ENCODE peak calls at places on chromosomes 13 and 19, in nine cellular contexts. One of them, this sample, is unnamed.

GRCh38 chr19:35295792-35296462 is 4.0 kb downstream of the MAG start:
- DNase-seq in naive thymus-derived CD4-positive, alpha-beta T cell: peak; percentile 45
- DNase-seq in testis: no peak
- DNase-seq in right atrium auricular region: no peak
- DNase-seq in tibial nerve: no peak
- DNase-seq in neural progenitor cell: no peak
- DNase-seq in IMR-90: no peak
- DNase-seq in heart left ventricle: no peak
- DNase-seq in CD8-positive, alpha-beta memory T cell: peak; percentile 35
- DNase-seq in this sample: no peak

GRCh38 chr19:469833-470232 is 9.0 kb upstream of the SHC2 start:
- DNase-seq in IMR-90: no peak
- DNase-seq in naive thymus-derived CD4-positive, alpha-beta T cell: no peak
- DNase-seq in neural progenitor cell: no peak
- DNase-seq in heart left ventricle: no peak
- DNase-seq in right atrium auricular region: no peak
- DNase-seq in testis: no peak
- DNase-seq in CD8-positive, alpha-beta memory T cell: no peak
- DNase-seq in tibial nerve: no peak
- DNase-seq in this sample: no peak

GRCh38 chr19:56839665-56840451 is 668 bp downstream of the PEG3 start:
- DNase-seq in tibial nerve: peak; percentile 86
- DNase-seq in heart left ventricle: peak; percentile 94
- DNase-seq in testis: peak; percentile 98
- DNase-seq in naive thymus-derived CD4-positive, alpha-beta T cell: no peak
- DNase-seq in right atrium auricular region: peak; percentile 96
- DNase-seq in neural progenitor cell: no peak
- DNase-seq in CD8-positive, alpha-beta memory T cell: no peak
- DNase-seq in IMR-90: no peak
- DNase-seq in this sample: peak; percentile 68

GRCh38 chr13:113298001-113298945 is 1.2 kb downstream of the LAMP1 start:
- DNase-seq in CD8-positive, alpha-beta memory T cell: no peak
- DNase-seq in IMR-90: no peak
- DNase-seq in neural progenitor cell: no peak
- DNase-seq in right atrium auricular region: no peak
- DNase-seq in testis: peak; percentile 23
- DNase-seq in naive thymus-derived CD4-positive, alpha-beta T cell: no peak
- DNase-seq in tibial nerve: no peak
- DNase-seq in heart left ventricle: no peak
- DNase-seq in this sample: no peak

GRCh38 chr19:29662604-29663404 is 2.5 kb upstream of the PLEKHF1 start:
- DNase-seq in testis: peak; percentile 65
- DNase-seq in right atrium auricular region: peak; percentile 89
- DNase-seq in neural progenitor cell: no peak
- DNase-seq in naive thymus-derived CD4-positive, alpha-beta T cell: no peak
- DNase-seq in heart left ventricle: peak; percentile 68
- DNase-seq in IMR-90: peak; percentile 94
- DNase-seq in CD8-positive, alpha-beta memory T cell: no peak
- DNase-seq in tibial nerve: peak; percentile 46
- DNase-seq in this sample: peak; percentile 42

GRCh38 chr13:80504453-80504852 is 163.5 kb upstream of the SPRY2 start:
- DNase-seq in neural progenitor cell: no peak
- DNase-seq in testis: no peak
- DNase-seq in heart left ventricle: peak; percentile 12
- DNase-seq in CD8-positive, alpha-beta memory T cell: no peak
- DNase-seq in IMR-90: no peak
- DNase-seq in right atrium auricular region: no peak
- DNase-seq in tibial nerve: no peak
- DNase-seq in naive thymus-derived CD4-positive, alpha-beta T cell: no peak
- DNase-seq in this sample: no peak

GRCh38 chr19:18809149-18809978 is 18.3 kb upstream of the COMP start:
- DNase-seq in neural progenitor cell: no peak
- DNase-seq in testis: peak; percentile 41
- DNase-seq in naive thymus-derived CD4-positive, alpha-beta T cell: no peak
- DNase-seq in tibial nerve: peak; percentile 81
- DNase-seq in CD8-positive, alpha-beta memory T cell: no peak
- DNase-seq in heart left ventricle: no peak
- DNase-seq in right atrium auricular region: peak; percentile 92
- DNase-seq in IMR-90: peak; percentile 78
- DNase-seq in this sample: peak; percentile 38

GRCh38 chr19:35272122-35272715 is 3.5 kb downstream of the USF2 start:
- DNase-seq in heart left ventricle: no peak
- DNase-seq in testis: no peak
- DNase-seq in neural progenitor cell: no peak
- DNase-seq in naive thymus-derived CD4-positive, alpha-beta T cell: no peak
- DNase-seq in right atrium auricular region: no peak
- DNase-seq in IMR-90: no peak
- DNase-seq in CD8-positive, alpha-beta memory T cell: no peak
- DNase-seq in tibial nerve: no peak
- DNase-seq in this sample: peak; percentile 33

GRCh38 chr19:18441804-18442788 is 4.2 kb upstream of the ISYNA1 start:
- DNase-seq in testis: no peak
- DNase-seq in IMR-90: no peak
- DNase-seq in heart left ventricle: no peak
- DNase-seq in naive thymus-derived CD4-positive, alpha-beta T cell: no peak
- DNase-seq in right atrium auricular region: no peak
- DNase-seq in CD8-positive, alpha-beta memory T cell: no peak
- DNase-seq in tibial nerve: no peak
- DNase-seq in neural progenitor cell: no peak
- DNase-seq in this sample: no peak

GRCh38 chr13:36998624-36999041 is 507 bp downstream of the ALG5 start:
- DNase-seq in neural progenitor cell: peak; percentile 47
- DNase-seq in heart left ventricle: no peak
- DNase-seq in naive thymus-derived CD4-positive, alpha-beta T cell: peak; percentile 0
- DNase-seq in testis: peak; percentile 26
- DNase-seq in right atrium auricular region: no peak
- DNase-seq in IMR-90: no peak
- DNase-seq in tibial nerve: no peak
- DNase-seq in CD8-positive, alpha-beta memory T cell: no peak
- DNase-seq in this sample: peak; percentile 35

GRCh38 chr13:26561636-26562537 is 4.4 kb downstream of the WASF3 start:
- DNase-seq in neural progenitor cell: peak; percentile 73
- DNase-seq in right atrium auricular region: no peak
- DNase-seq in testis: no peak
- DNase-seq in heart left ventricle: no peak
- DNase-seq in naive thymus-derived CD4-positive, alpha-beta T cell: no peak
- DNase-seq in tibial nerve: no peak
- DNase-seq in IMR-90: peak; percentile 84
- DNase-seq in CD8-positive, alpha-beta memory T cell: no peak
- DNase-seq in this sample: no peak

GRCh38 chr13:43961909-43962308 is 82.2 kb downstream of the LACC1 start:
- DNase-seq in naive thymus-derived CD4-positive, alpha-beta T cell: no peak
- DNase-seq in neural progenitor cell: no peak
- DNase-seq in CD8-positive, alpha-beta memory T cell: no peak
- DNase-seq in tibial nerve: no peak
- DNase-seq in IMR-90: no peak
- DNase-seq in right atrium auricular region: no peak
- DNase-seq in heart left ventricle: no peak
- DNase-seq in testis: no peak
- DNase-seq in this sample: no peak

GRCh38 chr19:49362926-49363264 is 679 bp upstream of the TEAD2 start:
- DNase-seq in tibial nerve: peak; percentile 21
- DNase-seq in CD8-positive, alpha-beta memory T cell: peak; percentile 29
- DNase-seq in naive thymus-derived CD4-positive, alpha-beta T cell: peak; percentile 21
- DNase-seq in right atrium auricular region: no peak
- DNase-seq in heart left ventricle: peak; percentile 51
- DNase-seq in testis: no peak
- DNase-seq in IMR-90: peak; percentile 45
- DNase-seq in neural progenitor cell: no peak
- DNase-seq in this sample: peak; percentile 56

GRCh38 chr13:85935868-85936467 is 136.7 kb upstream of the SLITRK6 start:
- DNase-seq in right atrium auricular region: no peak
- DNase-seq in CD8-positive, alpha-beta memory T cell: no peak
- DNase-seq in naive thymus-derived CD4-positive, alpha-beta T cell: no peak
- DNase-seq in heart left ventricle: no peak
- DNase-seq in testis: no peak
- DNase-seq in IMR-90: no peak
- DNase-seq in tibial nerve: no peak
- DNase-seq in neural progenitor cell: no peak
- DNase-seq in this sample: no peak

GRCh38 chr19:12272980-12273901 is 21.4 kb downstream of the ZNF44 start:
- DNase-seq in testis: no peak
- DNase-seq in right atrium auricular region: no peak
- DNase-seq in tibial nerve: no peak
- DNase-seq in neural progenitor cell: no peak
- DNase-seq in IMR-90: no peak
- DNase-seq in CD8-positive, alpha-beta memory T cell: no peak
- DNase-seq in heart left ventricle: no peak
- DNase-seq in naive thymus-derived CD4-positive, alpha-beta T cell: no peak
- DNase-seq in this sample: no peak

GRCh38 chr13:94658926-94659649 is 53.3 kb downstream of the SOX21 start:
- DNase-seq in tibial nerve: no peak
- DNase-seq in naive thymus-derived CD4-positive, alpha-beta T cell: no peak
- DNase-seq in neural progenitor cell: no peak
- DNase-seq in CD8-positive, alpha-beta memory T cell: no peak
- DNase-seq in IMR-90: no peak
- DNase-seq in right atrium auricular region: no peak
- DNase-seq in heart left ventricle: no peak
- DNase-seq in testis: no peak
- DNase-seq in this sample: no peak
- H3K27ac ChIP-seq in tibial nerve: no peak overlapping the region
- H3K27ac ChIP-seq in naive thymus-derived CD4-positive, alpha-beta T cell: no peak overlapping the region
- H3K27ac ChIP-seq in neural progenitor cell: no peak overlapping the region
- H3K27ac ChIP-seq in CD8-positive, alpha-beta memory T cell: no peak overlapping the region
- H3K27ac ChIP-seq in IMR-90: no peak overlapping the region
- H3K27ac ChIP-seq in right atrium auricular region: no peak overlapping the region
- H3K27ac ChIP-seq in heart left ventricle: no peak overlapping the region
- H3K27ac ChIP-seq in testis: no peak overlapping the region
- H3K27ac ChIP-seq in this sample: no peak overlapping the region

GRCh38 chr19:43777163-43777700 is 3.5 kb downstream of the KCNN4 start:
- DNase-seq in CD8-positive, alpha-beta memory T cell: peak; percentile 61
- DNase-seq in tibial nerve: no peak
- DNase-seq in heart left ventricle: peak; percentile 49
- DNase-seq in testis: no peak
- DNase-seq in neural progenitor cell: no peak
- DNase-seq in right atrium auricular region: no peak
- DNase-seq in IMR-90: peak; percentile 36
- DNase-seq in naive thymus-derived CD4-positive, alpha-beta T cell: peak; percentile 39
- DNase-seq in this sample: no peak
- H3K4me1 ChIP-seq in CD8-positive, alpha-beta memory T cell: peaks cover 57% of the 10 kb centered on the region
- H3K4me1 ChIP-seq in tibial nerve: peaks cover 36% of the 10 kb centered on the region
- H3K4me1 ChIP-seq in heart left ventricle: peaks cover 8% of the 10 kb centered on the region
- H3K4me1 ChIP-seq in testis: peaks cover 11% of the 10 kb centered on the region
- H3K4me1 ChIP-seq in neural progenitor cell: peaks cover 19% of the 10 kb centered on the region
- H3K4me1 ChIP-seq in right atrium auricular region: no peaks in the 10 kb centered on the region
- H3K4me1 ChIP-seq in IMR-90: peaks cover 7% of the 10 kb centered on the region
- H3K4me1 ChIP-seq in naive thymus-derived CD4-positive, alpha-beta T cell: peaks cover 38% of the 10 kb centered on the region
- H3K4me1 ChIP-seq in this sample: peaks cover 20% of the 10 kb centered on the region

GRCh38 chr13:72437458-72437857 is 290.0 kb downstream of the MZT1 start:
- DNase-seq in IMR-90: peak; percentile 63
- DNase-seq in heart left ventricle: no peak
- DNase-seq in CD8-positive, alpha-beta memory T cell: no peak
- DNase-seq in right atrium auricular region: no peak
- DNase-seq in tibial nerve: no peak
- DNase-seq in testis: no peak
- DNase-seq in naive thymus-derived CD4-positive, alpha-beta T cell: no peak
- DNase-seq in neural progenitor cell: no peak
- DNase-seq in this sample: no peak

GRCh38 chr13:72431981-72432617 is 295.3 kb downstream of the MZT1 start:
- DNase-seq in neural progenitor cell: no peak
- DNase-seq in tibial nerve: no peak
- DNase-seq in IMR-90: no peak
- DNase-seq in CD8-positive, alpha-beta memory T cell: no peak
- DNase-seq in right atrium auricular region: no peak
- DNase-seq in naive thymus-derived CD4-positive, alpha-beta T cell: no peak
- DNase-seq in testis: no peak
- DNase-seq in heart left ventricle: no peak
- DNase-seq in this sample: no peak

GRCh38 chr13:72430923-72431322 is 296.5 kb downstream of the MZT1 start:
- DNase-seq in neural progenitor cell: peak; percentile 19
- DNase-seq in CD8-positive, alpha-beta memory T cell: no peak
- DNase-seq in right atrium auricular region: no peak
- DNase-seq in tibial nerve: no peak
- DNase-seq in IMR-90: no peak
- DNase-seq in testis: no peak
- DNase-seq in heart left ventricle: no peak
- DNase-seq in naive thymus-derived CD4-positive, alpha-beta T cell: no peak
- DNase-seq in this sample: no peak

DNA sequence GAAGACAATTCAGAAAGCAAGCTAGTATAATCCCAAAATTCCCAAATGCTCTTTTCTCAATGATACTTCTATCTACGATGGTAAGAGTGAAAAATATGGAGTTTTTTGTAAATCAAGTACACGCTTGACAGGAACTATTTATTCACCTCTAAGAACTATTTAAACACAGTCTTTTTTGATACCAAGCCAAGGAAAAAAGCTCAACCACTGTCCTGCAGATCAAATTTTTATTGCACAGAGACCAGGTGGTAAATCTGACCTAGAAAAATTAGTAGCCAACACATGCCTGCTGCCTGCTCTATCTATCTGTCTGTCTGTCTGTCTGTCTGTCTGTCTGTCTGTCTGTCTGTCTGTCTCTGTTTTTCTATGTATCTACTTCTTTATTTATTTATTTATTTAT is 292.2 kb downstream of the MZT1 start:
- DNase-seq in IMR-90: no peak
- DNase-seq in tibial nerve: no peak
- DNase-seq in naive thymus-derived CD4-positive, alpha-beta T cell: no peak
- DNase-seq in heart left ventricle: no peak
- DNase-seq in right atrium auricular region: no peak
- DNase-seq in testis: no peak
- DNase-seq in CD8-positive, alpha-beta memory T cell: no peak
- DNase-seq in neural progenitor cell: no peak
- DNase-seq in this sample: no peak
- H3K4me3 ChIP-seq in IMR-90: no peak overlapping the region
- H3K4me3 ChIP-seq in tibial nerve: no peak overlapping the region
- H3K4me3 ChIP-seq in naive thymus-derived CD4-positive, alpha-beta T cell: no peak overlapping the region
- H3K4me3 ChIP-seq in heart left ventricle: no peak overlapping the region
- H3K4me3 ChIP-seq in right atrium auricular region: no peak overlapping the region
- H3K4me3 ChIP-seq in testis: no peak overlapping the region
- H3K4me3 ChIP-seq in CD8-positive, alpha-beta memory T cell: no peak overlapping the region
- H3K4me3 ChIP-seq in neural progenitor cell: no peak overlapping the region
- H3K4me3 ChIP-seq in this sample: no peak overlapping the region

GRCh38 chr19:46616631-46617322 is 8.1 kb downstream of the PTGIR start:
- DNase-seq in IMR-90: peak; percentile 85
- DNase-seq in naive thymus-derived CD4-positive, alpha-beta T cell: no peak
- DNase-seq in heart left ventricle: peak; percentile 65
- DNase-seq in right atrium auricular region: no peak
- DNase-seq in neural progenitor cell: peak; percentile 83
- DNase-seq in CD8-positive, alpha-beta memory T cell: no peak
- DNase-seq in tibial nerve: no peak
- DNase-seq in testis: peak; percentile 51
- DNase-seq in this sample: no peak
- H3K27ac ChIP-seq in IMR-90: peak overlapping the region; percentile 46
- H3K27ac ChIP-seq in naive thymus-derived CD4-positive, alpha-beta T cell: peak overlapping the region; percentile 59
- H3K27ac ChIP-seq in heart left ventricle: no peak overlapping the region
- H3K27ac ChIP-seq in right atrium auricular region: no peak overlapping the region
- H3K27ac ChIP-seq in neural progenitor cell: no peak overlapping the region
- H3K27ac ChIP-seq in CD8-positive, alpha-beta memory T cell: no peak overlapping the region
- H3K27ac ChIP-seq in tibial nerve: no peak overlapping the region
- H3K27ac ChIP-seq in testis: no peak overlapping the region
- H3K27ac ChIP-seq in this sample: no peak overlapping the region

GRCh38 chr19:5823579-5824281 is 15.8 kb downstream of the FUT6 start:
- DNase-seq in CD8-positive, alpha-beta memory T cell: no peak
- DNase-seq in IMR-90: no peak
- DNase-seq in heart left ventricle: no peak
- DNase-seq in testis: no peak
- DNase-seq in tibial nerve: no peak
- DNase-seq in neural progenitor cell: no peak
- DNase-seq in naive thymus-derived CD4-positive, alpha-beta T cell: no peak
- DNase-seq in right atrium auricular region: no peak
- DNase-seq in this sample: peak; percentile 67
- H3K4me1 ChIP-seq in CD8-positive, alpha-beta memory T cell: peaks cover 15% of the 10 kb centered on the region
- H3K4me1 ChIP-seq in IMR-90: peaks cover 9% of the 10 kb centered on the region
- H3K4me1 ChIP-seq in heart left ventricle: no peaks in the 10 kb centered on the region
- H3K4me1 ChIP-seq in testis: peaks cover 3% of the 10 kb centered on the region
- H3K4me1 ChIP-seq in tibial nerve: peaks cover 7% of the 10 kb centered on the region
- H3K4me1 ChIP-seq in neural progenitor cell: peaks cover 4% of the 10 kb centered on the region
- H3K4me1 ChIP-seq in naive thymus-derived CD4-positive, alpha-beta T cell: peaks cover 11% of the 10 kb centered on the region
- H3K4me1 ChIP-seq in right atrium auricular region: no peaks in the 10 kb centered on the region
- H3K4me1 ChIP-seq in this sample: peaks cover 10% of the 10 kb centered on the region

GRCh38 chr19:3013261-3013725 is 15.8 kb downstream of the TLE2 start:
- DNase-seq in heart left ventricle: no peak
- DNase-seq in neural progenitor cell: no peak
- DNase-seq in CD8-positive, alpha-beta memory T cell: no peak
- DNase-seq in tibial nerve: no peak
- DNase-seq in testis: no peak
- DNase-seq in IMR-90: no peak
- DNase-seq in right atrium auricular region: no peak
- DNase-seq in naive thymus-derived CD4-positive, alpha-beta T cell: no peak
- DNase-seq in this sample: no peak
- H3K4me3 ChIP-seq in heart left ventricle: no peak overlapping the region
- H3K4me3 ChIP-seq in neural progenitor cell: no peak overlapping the region
- H3K4me3 ChIP-seq in CD8-positive, alpha-beta memory T cell: no peak overlapping the region
- H3K4me3 ChIP-seq in tibial nerve: no peak overlapping the region
- H3K4me3 ChIP-seq in testis: no peak overlapping the region
- H3K4me3 ChIP-seq in IMR-90: no peak overlapping the region
- H3K4me3 ChIP-seq in right atrium auricular region: no peak overlapping the region
- H3K4me3 ChIP-seq in naive thymus-derived CD4-positive, alpha-beta T cell: no peak overlapping the region
- H3K4me3 ChIP-seq in this sample: no peak overlapping the region

This sample was measured in colonic mucosa.